ENCODE peak calls at places on chromosomes 6 and 20, in five cellular contexts. Y, F, A, T and Q are unnamed samples.
A peak's percentile ranks its signal among the peaks of the same experiment; 100 is the strongest.

GRCh38 chr6:12456343-12456742 is 166.2 kb downstream of the EDN1 start:
- DNase-seq in Y (no peak), F (no peak), A (no peak), T (no peak), Q (no peak)

GRCh38 chr6:101539510-101540245 is 146.2 kb downstream of the GRIK2 start:
- DNase-seq in Y (no peak), F (no peak), A (no peak), T (no peak), Q (peak; percentile 29)

GRCh38 chr6:108744996-108745395 is 103.2 kb upstream of the ARMC2 start:
- DNase-seq in Y (no peak), F (no peak), A (no peak), T (no peak), Q (peak; percentile 45)

GRCh38 chr6:150527100-150527499 is 72.6 kb upstream of the PLEKHG1 start:
- DNase-seq in Y (no peak), F (no peak), A (no peak), T (no peak), Q (no peak)

GRCh38 chr6:835476-836160 is 142.7 kb upstream of the EXOC2 start:
- DNase-seq in Y (no peak), F (no peak), A (no peak), T (no peak), Q (no peak)

GRCh38 chr20:41717464-41717863 is 99.3 kb upstream of the CHD6 start:
- DNase-seq in Y (no peak), F (no peak), A (no peak), T (no peak), Q (peak; percentile 85)

GRCh38 chr6:57312004-57312345 is 5.5 kb upstream of the PRIM2 start:
- DNase-seq in Y (no peak), F (no peak), A (no peak), T (no peak), Q (no peak)

GRCh38 chr6:4687989-4688947 is 87.9 kb upstream of the CDYL start:
- DNase-seq in Y (no peak), F (no peak), A (no peak), T (no peak), Q (no peak)

GRCh38 chr20:51462566-51463276 is 79.8 kb downstream of the NFATC2 start:
- DNase-seq in Y (no peak), F (no peak), A (no peak), T (peak; percentile 39), Q (peak; percentile 42)

GRCh38 chr20:33687993-33688937 is 2.1 kb upstream of the E2F1 start:
- DNase-seq in Y (no peak), F (no peak), A (no peak), T (no peak), Q (no peak)

GRCh38 chr6:85866373-85866740 is 223.7 kb upstream of the SYNCRIP start:
- DNase-seq in Y (no peak), F (no peak), A (no peak), T (no peak), Q (no peak)

GRCh38 chr6:55069132-55069781 is 105.1 kb upstream of the HCRTR2 start:
- DNase-seq in Y (no peak), F (peak; percentile 24), A (no peak), T (no peak), Q (peak; percentile 68)